ENCODE peak calls at places on chromosomes 11 and 22, in four cellular contexts. C, L, B and X are unnamed samples.

GRCh38 chr11:86062719-86063118 is 6.2 kb downstream of the PICALM start:
- DNase-seq in L (no peak), B (no peak), C (no peak), X (no peak)

GRCh38 chr11:48096588-48097525 is 116.5 kb downstream of the PTPRJ start:
- DNase-seq in C (no peak), B (peak; percentile 33), L (no peak), X (no peak)

GRCh38 chr11:93921695-93922468 is 71.5 kb upstream of the VSTM5 start:
- DNase-seq in L (no peak), B (peak; percentile 84), C (peak; percentile 29), X (peak; percentile 41)

GRCh38 chr22:32622004-32622761 is 147.6 kb downstream of the FBXO7 start:
- DNase-seq in C (peak; percentile 78), B (no peak), L (no peak), X (peak; percentile 52)

GRCh38 chr22:49208768-49209252 is 618.9 kb downstream of the BRD1 start:
- DNase-seq in B (no peak), C (no peak), L (peak; percentile 28), X (no peak)

GRCh38 chr11:95364324-95365295 is 133.6 kb upstream of the SESN3 start:
- DNase-seq in B (peak; percentile 63), C (no peak), L (no peak), X (no peak)

GRCh38 chr11:43898574-43898973 is 17.9 kb downstream of the ALKBH3 start:
- DNase-seq in B (no peak), L (no peak), C (no peak), X (no peak)

GRCh38 chr11:69241844-69242582 is 51.9 kb upstream of the MYEOV start:
- DNase-seq in C (peak; percentile 14), B (peak; percentile 26), L (no peak), X (no peak)

GRCh38 chr11:57647368-57647767 is 2.3 kb downstream of the YPEL4 start:
- DNase-seq in B (no peak), C (no peak), L (no peak), X (no peak)

GRCh38 chr11:72223615-72224586 is 666 bp upstream of the INPPL1 start:
- DNase-seq in B (peak; percentile 69), L (peak; percentile 90), C (no peak), X (peak; percentile 89)

GRCh38 chr11:65981972-65982823 is 19.8 kb downstream of the EIF1AD start:
- DNase-seq in C (no peak), L (no peak), B (no peak), X (no peak)
- TF ChIP-seq CTCF in C (no peak), L (no peak), B (no peak), X (no peak)

DNA sequence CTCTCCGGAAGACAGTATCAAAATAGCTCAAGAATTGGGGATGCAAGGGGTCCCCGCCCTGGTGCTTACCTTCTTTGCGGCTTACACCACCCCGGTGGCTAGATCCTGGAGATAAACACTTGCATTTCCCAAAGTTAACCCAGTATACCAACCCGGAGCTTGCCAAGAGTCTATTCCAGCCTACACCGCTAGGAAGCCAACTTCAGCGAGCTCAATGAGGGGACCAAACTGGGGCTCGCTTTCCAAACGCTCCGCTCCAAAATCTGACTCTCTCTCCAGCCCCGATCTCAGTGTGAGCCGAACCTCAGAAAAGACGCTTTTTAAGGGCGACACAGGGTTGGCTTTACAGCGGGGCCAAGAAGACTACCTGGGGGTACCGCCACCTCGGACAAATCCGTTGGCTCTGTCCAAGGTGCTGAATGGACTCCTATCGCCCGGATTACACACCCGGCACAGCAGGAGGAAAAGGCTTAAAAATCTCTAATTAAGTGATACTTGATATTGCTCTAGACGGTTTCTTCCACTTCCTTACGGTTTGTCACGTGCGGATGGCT is 20.1 kb upstream of the BDNF start:
- DNase-seq in C (no peak), B (peak; percentile 53), L (no peak), X (peak; percentile 28)
- TF ChIP-seq CTCF in C (peak; percentile 6), B (no peak), L (no peak), X (no peak)

GRCh38 chr22:19959587-19960490 is 18.2 kb upstream of the TXNRD2 start:
- DNase-seq in L (no peak), C (no peak), B (no peak), X (peak; percentile 41)

GRCh38 chr22:19959043-19959586 is 17.5 kb upstream of the TXNRD2 start:
- DNase-seq in L (peak; percentile 88), B (no peak), C (no peak), X (peak; percentile 80)

GRCh38 chr22:19958083-19959042 is 16.7 kb upstream of the TXNRD2 start:
- DNase-seq in L (no peak), C (peak; percentile 66), B (no peak), X (no peak)

GRCh38 chr22:19955241-19956128 is 13.9 kb upstream of the TXNRD2 start:
- DNase-seq in L (no peak), B (no peak), C (no peak), X (no peak)

DNA sequence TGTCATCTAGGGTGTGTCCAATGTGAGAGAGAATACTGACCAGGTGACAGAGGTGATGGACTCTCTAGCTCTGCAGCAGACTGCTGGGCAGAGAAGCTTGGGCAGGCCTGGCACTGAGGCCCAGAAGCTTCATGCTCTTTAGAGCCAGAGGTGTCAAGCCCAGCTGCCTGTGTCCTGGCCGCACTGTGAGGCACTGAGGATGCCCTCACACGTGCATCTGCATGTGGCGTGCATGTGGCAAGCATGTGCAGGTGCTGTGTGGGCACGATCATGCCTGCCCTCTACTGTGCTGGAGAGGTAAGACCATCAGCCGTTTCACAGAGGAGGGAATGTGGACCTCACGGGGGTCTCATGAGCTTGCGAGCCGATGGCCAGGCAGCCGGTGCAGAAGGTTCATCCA is 15.8 kb upstream of the TXNRD2 start:
- DNase-seq in B (no peak), L (no peak), C (no peak), X (peak; percentile 45)
- TF ChIP-seq CTCF in B (no peak), L (no peak), C (no peak), X (no peak)

GRCh38 chr11:120527111-120527748 is 15.7 kb downstream of the GRIK4 start:
- DNase-seq in B (no peak), L (no peak), C (no peak), X (no peak)
- TF ChIP-seq CTCF in B (no peak), L (no peak), C (peak; percentile 5), X (no peak)

GRCh38 chr11:74090701-74091100 is 80.1 kb downstream of the C2CD3 start:
- DNase-seq in B (peak; percentile 7), L (no peak), C (no peak), X (no peak)
- TF ChIP-seq CTCF in B (no peak), L (no peak), C (no peak), X (no peak)

DNA sequence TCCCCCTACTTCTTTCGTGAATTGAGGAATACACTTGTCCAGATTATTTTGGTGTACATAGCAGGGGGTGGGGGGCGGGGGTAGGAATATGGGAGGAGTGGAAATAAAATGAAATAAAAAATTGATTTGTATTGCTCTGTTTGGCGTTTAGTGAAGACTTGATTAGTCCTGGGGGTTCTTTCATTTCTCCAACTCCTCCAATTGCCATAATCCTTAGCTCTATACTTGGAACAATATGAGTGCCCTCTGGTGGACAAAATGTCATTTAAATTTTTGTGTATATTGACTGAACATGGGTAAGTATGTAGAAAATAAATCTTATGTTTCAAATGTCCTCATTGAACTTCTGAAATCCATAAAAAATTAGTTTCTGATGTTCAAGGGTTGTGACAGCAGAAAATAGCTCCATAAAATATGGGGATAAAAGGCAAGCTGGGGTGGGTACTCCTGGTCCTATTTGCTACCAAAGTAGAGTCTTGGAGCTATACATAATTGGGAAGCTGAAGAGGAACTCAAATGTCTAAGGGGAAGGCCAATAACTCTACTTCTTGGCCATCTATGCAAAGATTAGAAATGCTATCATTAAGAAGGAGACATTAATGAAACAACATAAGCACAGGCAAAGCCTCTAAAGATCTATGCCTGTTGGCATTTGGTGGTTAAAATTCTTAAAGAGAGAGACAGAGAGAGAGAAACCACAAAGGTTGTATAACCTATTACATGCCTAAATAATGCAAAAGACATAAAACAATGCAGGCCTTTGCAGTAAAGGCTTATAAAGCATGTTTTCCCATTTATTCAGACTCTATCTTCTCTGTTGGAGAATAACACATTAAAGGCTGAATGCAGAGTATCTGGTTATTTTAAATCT is 421.6 kb downstream of the METTL15 start:
- DNase-seq in B (peak; percentile 59), L (no peak), C (peak; percentile 27), X (no peak)
- TF ChIP-seq CTCF in B (peak; percentile 38), L (peak; percentile 46), C (peak; percentile 18), X (no peak)